ENCODE peak calls at places on chromosomes 16 and 17, in five cellular contexts. One of them, this sample, is unnamed. For H3K4me1, the result is how much of the 10 kb centered on the place peaks cover.

GRCh38 chr16:2284797-2285576 is 17.1 kb upstream of the RNPS1 start:
- DNase-seq in thyroid gland: no peak
- DNase-seq in K562: no peak
- DNase-seq in mucosa of descending colon: no peak
- DNase-seq in stomach: no peak
- DNase-seq in this sample: no peak

GRCh38 chr16:75312875-75313274 is 61.5 kb upstream of the BCAR1 start:
- DNase-seq in mucosa of descending colon: no peak
- DNase-seq in K562: no peak
- DNase-seq in thyroid gland: no peak
- DNase-seq in stomach: no peak
- DNase-seq in this sample: no peak

GRCh38 chr16:78122774-78123315 is 23.4 kb downstream of the WWOX start:
- DNase-seq in mucosa of descending colon: no peak
- DNase-seq in thyroid gland: peak
- DNase-seq in stomach: no peak
- DNase-seq in K562: peak
- DNase-seq in this sample: no peak

GRCh38 chr16:28549301-28549899 is 4.3 kb upstream of the SGF29 start:
- DNase-seq in thyroid gland: peak
- DNase-seq in mucosa of descending colon: peak
- DNase-seq in K562: no peak
- DNase-seq in stomach: no peak
- DNase-seq in this sample: no peak

GRCh38 chr16:88975511-88976061 is 1.4 kb downstream of the CBFA2T3 start:
- DNase-seq in thyroid gland: no peak
- DNase-seq in K562: peak
- DNase-seq in mucosa of descending colon: no peak
- DNase-seq in stomach: no peak
- DNase-seq in this sample: no peak

GRCh38 chr16:57388359-57389086 is 16.0 kb upstream of the CCL17 start:
- DNase-seq in stomach: no peak
- DNase-seq in mucosa of descending colon: no peak
- DNase-seq in K562: no peak
- DNase-seq in thyroid gland: no peak
- DNase-seq in this sample: no peak

GRCh38 chr17:5584383-5584951 is at the start of gene NLRP1:
- DNase-seq in thyroid gland: peak
- DNase-seq in mucosa of descending colon: peak
- DNase-seq in stomach: peak
- DNase-seq in K562: peak
- DNase-seq in this sample: peak

GRCh38 chr16:75614247-75614897 is 8.7 kb downstream of the ADAT1 start:
- DNase-seq in stomach: no peak
- DNase-seq in thyroid gland: no peak
- DNase-seq in K562: no peak
- DNase-seq in mucosa of descending colon: no peak
- DNase-seq in this sample: no peak

GRCh38 chr16:72072514-72073342 is 9.7 kb downstream of the HPR start:
- DNase-seq in mucosa of descending colon: no peak
- DNase-seq in stomach: no peak
- DNase-seq in thyroid gland: no peak
- DNase-seq in K562: peak
- DNase-seq in this sample: peak

GRCh38 chr16:52229471-52229870 is 317.5 kb downstream of the TOX3 start:
- DNase-seq in thyroid gland: no peak
- DNase-seq in K562: no peak
- DNase-seq in stomach: no peak
- DNase-seq in mucosa of descending colon: no peak
- DNase-seq in this sample: no peak

GRCh38 chr17:65529761-65530157 is 31.7 kb downstream of the AXIN2 start:
- DNase-seq in K562: no peak
- DNase-seq in stomach: no peak
- DNase-seq in thyroid gland: no peak
- DNase-seq in mucosa of descending colon: no peak
- DNase-seq in this sample: no peak

GRCh38 chr16:67186550-67186950 is 2.8 kb upstream of the MATCAP1 start:
- DNase-seq in K562: no peak
- DNase-seq in mucosa of descending colon: no peak
- DNase-seq in stomach: no peak
- DNase-seq in thyroid gland: no peak
- DNase-seq in this sample: no peak

GRCh38 chr17:82272495-82273326 is 789 bp downstream of the CSNK1D start:
- DNase-seq in K562: peak
- DNase-seq in mucosa of descending colon: peak
- DNase-seq in stomach: no peak
- DNase-seq in thyroid gland: no peak
- DNase-seq in this sample: peak

GRCh38 chr17:74259667-74260524 is 14.1 kb upstream of the DNAI2 start:
- DNase-seq in mucosa of descending colon: no peak
- DNase-seq in K562: no peak
- DNase-seq in thyroid gland: no peak
- DNase-seq in stomach: no peak
- DNase-seq in this sample: no peak

GRCh38 chr16:10625595-10626357 is 45.4 kb upstream of the EMP2 start:
- DNase-seq in thyroid gland: no peak
- DNase-seq in stomach: no peak
- DNase-seq in K562: no peak
- DNase-seq in mucosa of descending colon: no peak
- DNase-seq in this sample: no peak

GRCh38 chr17:82601447-82602000 is 46.7 kb downstream of the WDR45B start:
- DNase-seq in mucosa of descending colon: no peak
- DNase-seq in stomach: no peak
- DNase-seq in K562: no peak
- DNase-seq in thyroid gland: no peak
- DNase-seq in this sample: no peak

GRCh38 chr16:55370762-55371482 is 46.9 kb downstream of the IRX6 start:
- DNase-seq in mucosa of descending colon: no peak
- DNase-seq in K562: no peak
- DNase-seq in thyroid gland: peak
- DNase-seq in stomach: peak
- DNase-seq in this sample: peak

GRCh38 chr16:87006789-87007745 is 310.1 kb downstream of the C16orf95 start:
- DNase-seq in thyroid gland: no peak
- DNase-seq in stomach: no peak
- DNase-seq in K562: no peak
- DNase-seq in mucosa of descending colon: no peak
- DNase-seq in this sample: no peak

GRCh38 chr16:67562526-67562917 is at the start of gene CTCF:
- DNase-seq in K562: peak
- DNase-seq in mucosa of descending colon: peak
- DNase-seq in thyroid gland: peak
- DNase-seq in stomach: peak
- DNase-seq in this sample: peak

GRCh38 chr17:6800422-6801027 is 24.5 kb downstream of the FBXO39 start:
- DNase-seq in K562: no peak
- DNase-seq in mucosa of descending colon: no peak
- DNase-seq in stomach: no peak
- DNase-seq in thyroid gland: no peak
- DNase-seq in this sample: no peak

GRCh38 chr16:85835227-85835751 is 35.8 kb downstream of the COX4I1 start:
- DNase-seq in K562: no peak
- DNase-seq in thyroid gland: no peak
- DNase-seq in mucosa of descending colon: no peak
- DNase-seq in stomach: no peak
- DNase-seq in this sample: no peak

GRCh38 chr16:84141143-84141670 is 3.8 kb downstream of the HSDL1 start:
- DNase-seq in mucosa of descending colon: no peak
- DNase-seq in thyroid gland: no peak
- DNase-seq in K562: no peak
- DNase-seq in stomach: no peak
- DNase-seq in this sample: no peak

GRCh38 chr17:41298458-41299135 is 4.1 kb downstream of the KRTAP29-1 start:
- DNase-seq in K562: no peak
- DNase-seq in mucosa of descending colon: no peak
- DNase-seq in stomach: no peak
- DNase-seq in thyroid gland: no peak
- DNase-seq in this sample: no peak

GRCh38 chr16:77234611-77235010 is 35.4 kb downstream of the SYCE1L start:
- DNase-seq in K562: no peak
- DNase-seq in thyroid gland: no peak
- DNase-seq in mucosa of descending colon: no peak
- DNase-seq in stomach: no peak
- DNase-seq in this sample: no peak

GRCh38 chr16:76385831-76386230 is 108.6 kb downstream of the CNTNAP4 start:
- DNase-seq in stomach: no peak
- DNase-seq in mucosa of descending colon: no peak
- DNase-seq in K562: no peak
- DNase-seq in thyroid gland: no peak
- DNase-seq in this sample: no peak

GRCh38 chr16:50025544-50025931 is 513 bp downstream of the CNEP1R1 start:
- DNase-seq in mucosa of descending colon: no peak
- DNase-seq in K562: peak
- DNase-seq in stomach: no peak
- DNase-seq in thyroid gland: no peak
- DNase-seq in this sample: peak

GRCh38 chr17:79841369-79842135 is 2.3 kb upstream of the CBX4 start:
- DNase-seq in thyroid gland: no peak
- DNase-seq in K562: no peak
- DNase-seq in mucosa of descending colon: no peak
- DNase-seq in stomach: no peak
- DNase-seq in this sample: peak

GRCh38 chr17:55348749-55349354 is 72.8 kb downstream of the MMD start:
- DNase-seq in stomach: peak
- DNase-seq in K562: peak
- DNase-seq in mucosa of descending colon: no peak
- DNase-seq in thyroid gland: peak
- DNase-seq in this sample: peak

GRCh38 chr17:39400547-39401411 is 647 bp downstream of the FBXL20 start:
- DNase-seq in thyroid gland: no peak
- DNase-seq in mucosa of descending colon: peak
- DNase-seq in K562: no peak
- DNase-seq in stomach: peak
- DNase-seq in this sample: peak

GRCh38 chr16:47848481-47849109 is 307.2 kb downstream of the ABCC12 start:
- DNase-seq in thyroid gland: no peak
- DNase-seq in K562: no peak
- DNase-seq in stomach: no peak
- DNase-seq in mucosa of descending colon: no peak
- DNase-seq in this sample: no peak

GRCh38 chr17:41494524-41494923 is 4.8 kb upstream of the KRT36 start:
- DNase-seq in mucosa of descending colon: no peak
- DNase-seq in stomach: no peak
- DNase-seq in K562: no peak
- DNase-seq in thyroid gland: no peak
- DNase-seq in this sample: no peak

GRCh38 chr16:13316008-13316407 is 414.6 kb downstream of the SHISA9 start:
- DNase-seq in mucosa of descending colon: no peak
- DNase-seq in K562: no peak
- DNase-seq in stomach: no peak
- DNase-seq in thyroid gland: no peak
- DNase-seq in this sample: peak

GRCh38 chr17:63946440-63947363 is 14.6 kb upstream of the CD79B start:
- DNase-seq in stomach: peak
- DNase-seq in K562: peak
- DNase-seq in mucosa of descending colon: peak
- DNase-seq in thyroid gland: peak
- DNase-seq in this sample: peak

GRCh38 chr17:17008998-17009397 is 33.3 kb upstream of the MPRIP start:
- DNase-seq in mucosa of descending colon: no peak
- DNase-seq in stomach: no peak
- DNase-seq in K562: no peak
- DNase-seq in thyroid gland: no peak
- DNase-seq in this sample: no peak
- H3K4me1 ChIP-seq in mucosa of descending colon: under half
- H3K4me1 ChIP-seq in stomach: under half
- H3K4me1 ChIP-seq in K562: under half
- H3K4me1 ChIP-seq in thyroid gland: under half
- H3K4me1 ChIP-seq in this sample: under half

GRCh38 chr17:57387575-57387974 is 131.3 kb downstream of the MSI2 start:
- DNase-seq in mucosa of descending colon: no peak
- DNase-seq in thyroid gland: no peak
- DNase-seq in K562: no peak
- DNase-seq in stomach: no peak
- DNase-seq in this sample: no peak
- H3K4me1 ChIP-seq in mucosa of descending colon: under half
- H3K4me1 ChIP-seq in thyroid gland: under half
- H3K4me1 ChIP-seq in K562: under half
- H3K4me1 ChIP-seq in stomach: under half
- H3K4me1 ChIP-seq in this sample: under half

GRCh38 chr17:8940866-8941471 is 24.5 kb downstream of the PIK3R5 start:
- DNase-seq in thyroid gland: no peak
- DNase-seq in K562: no peak
- DNase-seq in mucosa of descending colon: no peak
- DNase-seq in stomach: no peak
- DNase-seq in this sample: no peak

GRCh38 chr17:8944083-8944482 is 21.4 kb downstream of the PIK3R5 start:
- DNase-seq in stomach: no peak
- DNase-seq in K562: no peak
- DNase-seq in thyroid gland: no peak
- DNase-seq in mucosa of descending colon: no peak
- DNase-seq in this sample: no peak

GRCh38 chr17:8941980-8942617 is 23.4 kb downstream of the PIK3R5 start:
- DNase-seq in thyroid gland: no peak
- DNase-seq in stomach: no peak
- DNase-seq in K562: no peak
- DNase-seq in mucosa of descending colon: no peak
- DNase-seq in this sample: no peak

GRCh38 chr17:8941520-8941919 is 24.0 kb downstream of the PIK3R5 start:
- DNase-seq in mucosa of descending colon: peak
- DNase-seq in K562: no peak
- DNase-seq in stomach: no peak
- DNase-seq in thyroid gland: no peak
- DNase-seq in this sample: no peak

DNA sequence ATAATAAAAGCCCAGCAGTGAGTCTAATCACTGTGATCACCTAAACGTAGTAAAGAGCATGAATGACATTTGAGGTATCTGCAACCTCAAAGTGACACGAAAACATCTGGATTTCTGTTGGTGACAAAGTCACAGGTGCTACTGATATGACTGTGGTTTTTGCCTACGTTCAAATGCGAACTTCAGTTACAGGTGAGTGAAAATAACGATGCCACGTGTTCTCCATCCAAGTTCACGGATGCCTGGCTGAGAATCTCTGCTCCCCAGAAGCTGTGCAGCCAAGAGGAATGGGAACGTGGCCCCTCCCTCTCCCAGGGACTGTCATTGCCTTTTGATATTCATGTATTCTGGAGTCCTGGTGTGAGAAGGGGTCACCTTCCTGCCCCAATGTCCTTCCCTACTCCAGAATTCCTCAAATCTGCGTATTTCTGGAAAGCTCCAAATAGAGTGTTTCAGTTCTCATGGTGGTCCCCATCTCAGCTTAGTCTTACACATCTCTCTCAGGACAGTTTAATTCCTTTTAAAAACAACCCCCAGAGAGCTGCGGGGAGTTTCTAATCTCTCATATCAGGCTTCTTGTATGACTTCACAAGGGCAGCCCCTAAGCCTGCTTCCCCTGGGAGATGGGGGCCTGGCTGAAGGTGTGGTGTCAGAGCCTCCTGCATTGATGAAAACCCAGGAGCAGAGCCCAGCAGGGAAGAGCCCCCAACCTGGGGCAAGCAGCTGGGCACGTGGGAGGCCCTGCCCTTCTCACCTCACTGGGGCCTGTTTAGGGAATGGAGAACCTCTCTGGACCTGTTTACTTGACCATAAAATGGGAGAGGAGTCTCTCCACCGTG is 25.8 kb downstream of the PIK3R5 start:
- DNase-seq in mucosa of descending colon: no peak
- DNase-seq in thyroid gland: no peak
- DNase-seq in K562: no peak
- DNase-seq in stomach: no peak
- DNase-seq in this sample: no peak
- H3K4me1 ChIP-seq in mucosa of descending colon: under half
- H3K4me1 ChIP-seq in thyroid gland: under half
- H3K4me1 ChIP-seq in K562: under half
- H3K4me1 ChIP-seq in stomach: under half
- H3K4me1 ChIP-seq in this sample: under half

GRCh38 chr16:589658-590159 is at the start of gene RAB40C:
- DNase-seq in thyroid gland: peak
- DNase-seq in stomach: peak
- DNase-seq in mucosa of descending colon: peak
- DNase-seq in K562: peak
- DNase-seq in this sample: peak
- H3K4me1 ChIP-seq in thyroid gland: under half
- H3K4me1 ChIP-seq in stomach: half or more
- H3K4me1 ChIP-seq in mucosa of descending colon: under half
- H3K4me1 ChIP-seq in K562: under half
- H3K4me1 ChIP-seq in this sample: under half

This sample was measured in adrenal gland.